ENCODE peak calls at places on chromosome 3, in seven cellular contexts. One of them, this sample, is unnamed.

GRCh38 chr3:197242784-197243432 is 55.5 kb downstream of the DLG1 start:
- DNase-seq in CD4-positive, CD25-positive, alpha-beta regulatory T cell: no peak
- DNase-seq in uterus: no peak
- DNase-seq in GM04504: no peak
- DNase-seq in stimulated activated CD4-positive, alpha-beta T cell treated with anti-CD3 and anti-CD28 coated beads, Interleukin-12 subunit alpha, Interleukin-12 subunit beta, amount 100 ng/mL, for 4 hours: no peak
- DNase-seq in posterior vena cava: no peak
- DNase-seq in HT-29: no peak
- DNase-seq in this sample: no peak

GRCh38 chr3:72031581-72031980 is 246.6 kb upstream of the PROK2 start:
- DNase-seq in CD4-positive, CD25-positive, alpha-beta regulatory T cell: no peak
- DNase-seq in uterus: no peak
- DNase-seq in GM04504: peak
- DNase-seq in stimulated activated CD4-positive, alpha-beta T cell treated with anti-CD3 and anti-CD28 coated beads, Interleukin-12 subunit alpha, Interleukin-12 subunit beta, amount 100 ng/mL, for 4 hours: no peak
- DNase-seq in posterior vena cava: no peak
- DNase-seq in HT-29: no peak
- DNase-seq in this sample: peak

GRCh38 chr3:72095521-72095920 is 310.6 kb upstream of the PROK2 start:
- DNase-seq in CD4-positive, CD25-positive, alpha-beta regulatory T cell: no peak
- DNase-seq in uterus: no peak
- DNase-seq in GM04504: no peak
- DNase-seq in stimulated activated CD4-positive, alpha-beta T cell treated with anti-CD3 and anti-CD28 coated beads, Interleukin-12 subunit alpha, Interleukin-12 subunit beta, amount 100 ng/mL, for 4 hours: no peak
- DNase-seq in posterior vena cava: no peak
- DNase-seq in HT-29: no peak
- DNase-seq in this sample: no peak

GRCh38 chr3:169104972-169105371 is 558.5 kb downstream of the MECOM start:
- DNase-seq in CD4-positive, CD25-positive, alpha-beta regulatory T cell: no peak
- DNase-seq in uterus: no peak
- DNase-seq in GM04504: no peak
- DNase-seq in stimulated activated CD4-positive, alpha-beta T cell treated with anti-CD3 and anti-CD28 coated beads, Interleukin-12 subunit alpha, Interleukin-12 subunit beta, amount 100 ng/mL, for 4 hours: no peak
- DNase-seq in posterior vena cava: no peak
- DNase-seq in HT-29: peak
- DNase-seq in this sample: no peak

GRCh38 chr3:30625541-30626438 is 19.4 kb downstream of the TGFBR2 start:
- DNase-seq in CD4-positive, CD25-positive, alpha-beta regulatory T cell: no peak
- DNase-seq in uterus: no peak
- DNase-seq in GM04504: peak
- DNase-seq in stimulated activated CD4-positive, alpha-beta T cell treated with anti-CD3 and anti-CD28 coated beads, Interleukin-12 subunit alpha, Interleukin-12 subunit beta, amount 100 ng/mL, for 4 hours: no peak
- DNase-seq in posterior vena cava: no peak
- DNase-seq in HT-29: no peak
- DNase-seq in this sample: no peak

GRCh38 chr3:46856576-46857471 is 6.4 kb downstream of the MYL3 start:
- DNase-seq in CD4-positive, CD25-positive, alpha-beta regulatory T cell: no peak
- DNase-seq in uterus: peak
- DNase-seq in GM04504: no peak
- DNase-seq in stimulated activated CD4-positive, alpha-beta T cell treated with anti-CD3 and anti-CD28 coated beads, Interleukin-12 subunit alpha, Interleukin-12 subunit beta, amount 100 ng/mL, for 4 hours: no peak
- DNase-seq in posterior vena cava: peak
- DNase-seq in HT-29: no peak
- DNase-seq in this sample: peak

GRCh38 chr3:174949523-174949922 is 90.4 kb downstream of the NAALADL2 start:
- DNase-seq in CD4-positive, CD25-positive, alpha-beta regulatory T cell: no peak
- DNase-seq in uterus: no peak
- DNase-seq in GM04504: peak
- DNase-seq in stimulated activated CD4-positive, alpha-beta T cell treated with anti-CD3 and anti-CD28 coated beads, Interleukin-12 subunit alpha, Interleukin-12 subunit beta, amount 100 ng/mL, for 4 hours: no peak
- DNase-seq in posterior vena cava: no peak
- DNase-seq in HT-29: peak
- DNase-seq in this sample: no peak

GRCh38 chr3:128559486-128560225 is 66.7 kb upstream of the GATA2 start:
- DNase-seq in CD4-positive, CD25-positive, alpha-beta regulatory T cell: no peak
- DNase-seq in uterus: no peak
- DNase-seq in GM04504: no peak
- DNase-seq in stimulated activated CD4-positive, alpha-beta T cell treated with anti-CD3 and anti-CD28 coated beads, Interleukin-12 subunit alpha, Interleukin-12 subunit beta, amount 100 ng/mL, for 4 hours: peak
- DNase-seq in posterior vena cava: peak
- DNase-seq in HT-29: peak
- DNase-seq in this sample: no peak

GRCh38 chr3:128727996-128728395 is 2.0 kb downstream of the RAB7A start:
- DNase-seq in CD4-positive, CD25-positive, alpha-beta regulatory T cell: no peak
- DNase-seq in uterus: no peak
- DNase-seq in GM04504: no peak
- DNase-seq in stimulated activated CD4-positive, alpha-beta T cell treated with anti-CD3 and anti-CD28 coated beads, Interleukin-12 subunit alpha, Interleukin-12 subunit beta, amount 100 ng/mL, for 4 hours: no peak
- DNase-seq in posterior vena cava: no peak
- DNase-seq in HT-29: no peak
- DNase-seq in this sample: no peak

GRCh38 chr3:187150599-187150998 is 11.3 kb upstream of the RPL39L start:
- DNase-seq in CD4-positive, CD25-positive, alpha-beta regulatory T cell: peak
- DNase-seq in uterus: no peak
- DNase-seq in GM04504: no peak
- DNase-seq in stimulated activated CD4-positive, alpha-beta T cell treated with anti-CD3 and anti-CD28 coated beads, Interleukin-12 subunit alpha, Interleukin-12 subunit beta, amount 100 ng/mL, for 4 hours: peak
- DNase-seq in posterior vena cava: no peak
- DNase-seq in HT-29: peak
- DNase-seq in this sample: no peak

GRCh38 chr3:94787734-94788133 is 724.9 kb downstream of the NSUN3 start:
- DNase-seq in CD4-positive, CD25-positive, alpha-beta regulatory T cell: no peak
- DNase-seq in uterus: no peak
- DNase-seq in GM04504: no peak
- DNase-seq in stimulated activated CD4-positive, alpha-beta T cell treated with anti-CD3 and anti-CD28 coated beads, Interleukin-12 subunit alpha, Interleukin-12 subunit beta, amount 100 ng/mL, for 4 hours: no peak
- DNase-seq in posterior vena cava: no peak
- DNase-seq in HT-29: no peak
- DNase-seq in this sample: no peak

GRCh38 chr3:23600178-23600577 is 205.6 kb upstream of the UBE2E1 start:
- DNase-seq in CD4-positive, CD25-positive, alpha-beta regulatory T cell: no peak
- DNase-seq in uterus: no peak
- DNase-seq in GM04504: peak
- DNase-seq in stimulated activated CD4-positive, alpha-beta T cell treated with anti-CD3 and anti-CD28 coated beads, Interleukin-12 subunit alpha, Interleukin-12 subunit beta, amount 100 ng/mL, for 4 hours: no peak
- DNase-seq in posterior vena cava: no peak
- DNase-seq in HT-29: no peak
- DNase-seq in this sample: no peak

This sample was measured in right cardiac atrium.